ENCODE peak calls at places on chromosomes 4 and X, in eight cellular contexts. One of them, this sample, is unnamed.
A peak's percentile ranks its signal among the peaks of the same experiment; 100 is the strongest.

GRCh38 chr4:99352602-99353580 is at the start of gene ADH1C:
- DNase-seq in heart left ventricle: no peak
- DNase-seq in mesendoderm: no peak
- DNase-seq in kidney: no peak
- DNase-seq in AG09309: no peak
- DNase-seq in fibroblast of mammary gland: peak; percentile 46
- DNase-seq in fibroblast of the aortic adventitia: peak; percentile 47
- DNase-seq in right lobe of liver: no peak
- DNase-seq in this sample: no peak

GRCh38 chr4:67465763-67466052 is 79.6 kb downstream of the CENPC start:
- DNase-seq in heart left ventricle: no peak
- DNase-seq in kidney: no peak
- DNase-seq in AG09309: no peak
- DNase-seq in fibroblast of mammary gland: no peak
- DNase-seq in mesendoderm: no peak
- DNase-seq in right lobe of liver: no peak
- DNase-seq in fibroblast of the aortic adventitia: no peak
- DNase-seq in this sample: no peak

GRCh38 chr4:76704133-76704881 is 193.6 kb downstream of the SOWAHB start:
- DNase-seq in fibroblast of mammary gland: peak; percentile 61
- DNase-seq in AG09309: no peak
- DNase-seq in heart left ventricle: no peak
- DNase-seq in fibroblast of the aortic adventitia: peak; percentile 83
- DNase-seq in mesendoderm: peak; percentile 65
- DNase-seq in right lobe of liver: no peak
- DNase-seq in kidney: no peak
- DNase-seq in this sample: no peak

GRCh38 chr4:6198768-6199343 is 1.5 kb downstream of the JAKMIP1 start:
- DNase-seq in right lobe of liver: no peak
- DNase-seq in kidney: no peak
- DNase-seq in mesendoderm: peak; percentile 96
- DNase-seq in fibroblast of the aortic adventitia: peak; percentile 6
- DNase-seq in fibroblast of mammary gland: no peak
- DNase-seq in heart left ventricle: no peak
- DNase-seq in AG09309: no peak
- DNase-seq in this sample: no peak

GRCh38 chr4:55947912-55948725 is 626 bp upstream of the CEP135 start:
- DNase-seq in AG09309: peak; percentile 60
- DNase-seq in fibroblast of mammary gland: peak; percentile 93
- DNase-seq in fibroblast of the aortic adventitia: peak; percentile 97
- DNase-seq in heart left ventricle: no peak
- DNase-seq in kidney: no peak
- DNase-seq in mesendoderm: peak; percentile 32
- DNase-seq in right lobe of liver: no peak
- DNase-seq in this sample: peak; percentile 80

GRCh38 chr4:155592568-155593343 is 73.9 kb upstream of the GUCY1A1 start:
- DNase-seq in heart left ventricle: no peak
- DNase-seq in fibroblast of the aortic adventitia: peak; percentile 77
- DNase-seq in AG09309: peak; percentile 80
- DNase-seq in kidney: no peak
- DNase-seq in mesendoderm: no peak
- DNase-seq in fibroblast of mammary gland: peak; percentile 82
- DNase-seq in right lobe of liver: no peak
- DNase-seq in this sample: no peak

GRCh38 chr4:84937381-84937977 is 29.0 kb downstream of the WDFY3 start:
- DNase-seq in fibroblast of mammary gland: no peak
- DNase-seq in AG09309: no peak
- DNase-seq in kidney: no peak
- DNase-seq in fibroblast of the aortic adventitia: no peak
- DNase-seq in right lobe of liver: no peak
- DNase-seq in heart left ventricle: no peak
- DNase-seq in mesendoderm: no peak
- DNase-seq in this sample: no peak

GRCh38 chrX:7093305-7093704 is 54.2 kb upstream of the STS start:
- DNase-seq in kidney: no peak
- DNase-seq in fibroblast of mammary gland: no peak
- DNase-seq in right lobe of liver: no peak
- DNase-seq in mesendoderm: no peak
- DNase-seq in fibroblast of the aortic adventitia: no peak
- DNase-seq in AG09309: no peak
- DNase-seq in heart left ventricle: no peak
- DNase-seq in this sample: no peak

GRCh38 chrX:139875831-139876230 is 57.0 kb downstream of the ATP11C start:
- DNase-seq in AG09309: no peak
- DNase-seq in kidney: no peak
- DNase-seq in fibroblast of mammary gland: no peak
- DNase-seq in mesendoderm: no peak
- DNase-seq in right lobe of liver: no peak
- DNase-seq in heart left ventricle: no peak
- DNase-seq in fibroblast of the aortic adventitia: peak; percentile 32
- DNase-seq in this sample: no peak

GRCh38 chr4:56130609-56131150 is 181.9 kb downstream of the CEP135 start:
- DNase-seq in kidney: no peak
- DNase-seq in heart left ventricle: no peak
- DNase-seq in fibroblast of mammary gland: peak; percentile 6
- DNase-seq in fibroblast of the aortic adventitia: no peak
- DNase-seq in mesendoderm: no peak
- DNase-seq in AG09309: no peak
- DNase-seq in right lobe of liver: no peak
- DNase-seq in this sample: no peak

GRCh38 chrX:115226929-115227328 is 7.0 kb downstream of the LRCH2 start:
- DNase-seq in right lobe of liver: no peak
- DNase-seq in kidney: no peak
- DNase-seq in fibroblast of mammary gland: peak; percentile 27
- DNase-seq in heart left ventricle: no peak
- DNase-seq in mesendoderm: peak; percentile 65
- DNase-seq in fibroblast of the aortic adventitia: peak; percentile 26
- DNase-seq in AG09309: peak; percentile 5
- DNase-seq in this sample: no peak

DNA sequence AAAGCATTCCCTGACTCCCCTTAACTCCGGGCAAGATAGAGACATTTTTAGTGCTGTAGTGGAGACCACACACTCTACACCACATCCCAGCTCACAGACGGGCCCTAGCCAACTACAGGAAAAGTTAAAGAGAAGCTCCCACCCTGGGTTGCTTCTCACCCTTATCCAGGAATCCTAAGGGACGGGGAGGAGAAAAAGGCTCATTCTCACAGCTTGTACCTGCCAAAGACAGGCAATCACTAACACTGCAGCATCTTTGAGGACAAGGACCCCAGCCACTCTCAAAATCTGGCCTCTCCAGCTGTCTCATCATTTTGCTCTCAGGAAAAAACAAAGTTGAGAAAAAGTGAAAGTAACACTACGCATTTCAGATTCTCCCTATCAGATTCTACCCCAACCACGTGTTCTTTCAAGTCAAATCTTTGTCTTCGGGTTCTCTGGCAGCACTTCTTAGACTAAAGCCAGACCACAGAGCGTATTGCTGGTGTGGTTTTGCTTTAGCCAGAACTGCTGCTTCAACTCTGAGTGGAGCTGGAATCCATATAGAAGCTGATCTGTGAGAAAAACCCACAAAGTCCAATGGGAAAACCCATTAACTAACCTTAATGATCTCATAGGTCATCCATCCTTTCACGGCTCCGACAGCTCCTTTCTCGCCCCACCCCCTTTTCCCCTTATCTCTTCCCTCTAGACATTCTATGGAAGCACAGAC is 605.9 kb upstream of the DIPK2B start:
- DNase-seq in fibroblast of the aortic adventitia: peak; percentile 93
- DNase-seq in right lobe of liver: no peak
- DNase-seq in heart left ventricle: no peak
- DNase-seq in AG09309: peak; percentile 78
- DNase-seq in fibroblast of mammary gland: peak; percentile 97
- DNase-seq in mesendoderm: peak; percentile 72
- DNase-seq in kidney: no peak
- DNase-seq in this sample: peak; percentile 83
- H3K4me3 ChIP-seq in fibroblast of the aortic adventitia: peak overlapping the region; percentile 62
- H3K4me3 ChIP-seq in right lobe of liver: no peak overlapping the region
- H3K4me3 ChIP-seq in heart left ventricle: peak overlapping the region; percentile 38
- H3K4me3 ChIP-seq in AG09309: peak overlapping the region; percentile 24
- H3K4me3 ChIP-seq in fibroblast of mammary gland: peak overlapping the region; percentile 21
- H3K4me3 ChIP-seq in mesendoderm: no peak overlapping the region
- H3K4me3 ChIP-seq in kidney: peak overlapping the region; percentile 5
- H3K4me3 ChIP-seq in this sample: peak overlapping the region; percentile 39

DNA sequence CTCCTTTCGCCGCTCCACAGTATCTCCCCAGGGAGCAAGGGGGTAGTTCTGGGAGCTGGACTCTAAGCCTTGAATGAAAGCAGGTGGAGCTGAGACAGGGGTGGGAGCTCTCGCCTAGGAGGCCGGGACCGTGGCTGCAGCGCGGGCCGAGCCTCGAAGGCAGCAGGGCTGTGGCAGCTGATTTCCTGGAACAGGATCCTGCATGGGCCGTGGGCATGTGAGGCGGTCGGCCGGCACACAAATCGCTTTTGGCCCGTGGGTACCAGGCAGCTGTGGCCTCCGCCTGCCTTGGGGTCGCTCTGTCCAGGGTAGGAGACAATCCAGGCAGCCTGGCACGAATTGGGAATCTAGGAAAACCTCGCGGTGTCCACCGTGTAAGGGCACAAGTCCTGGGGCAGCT is 981 bp downstream of the FGF16 start:
- DNase-seq in right lobe of liver: no peak
- DNase-seq in heart left ventricle: no peak
- DNase-seq in kidney: no peak
- DNase-seq in AG09309: no peak
- DNase-seq in fibroblast of the aortic adventitia: no peak
- DNase-seq in mesendoderm: peak; percentile 4
- DNase-seq in fibroblast of mammary gland: no peak
- DNase-seq in this sample: no peak
- H3K4me3 ChIP-seq in right lobe of liver: no peak overlapping the region
- H3K4me3 ChIP-seq in heart left ventricle: peak overlapping the region; percentile 47
- H3K4me3 ChIP-seq in kidney: no peak overlapping the region
- H3K4me3 ChIP-seq in AG09309: no peak overlapping the region
- H3K4me3 ChIP-seq in fibroblast of the aortic adventitia: peak overlapping the region; percentile 60
- H3K4me3 ChIP-seq in mesendoderm: no peak overlapping the region
- H3K4me3 ChIP-seq in fibroblast of mammary gland: no peak overlapping the region
- H3K4me3 ChIP-seq in this sample: no peak overlapping the region

GRCh38 chr4:181536753-181537434 is 706.3 kb upstream of the TENM3 start:
- DNase-seq in mesendoderm: no peak
- DNase-seq in right lobe of liver: no peak
- DNase-seq in fibroblast of mammary gland: no peak
- DNase-seq in fibroblast of the aortic adventitia: no peak
- DNase-seq in heart left ventricle: no peak
- DNase-seq in AG09309: no peak
- DNase-seq in kidney: no peak
- DNase-seq in this sample: no peak
- H3K4me3 ChIP-seq in mesendoderm: no peak overlapping the region
- H3K4me3 ChIP-seq in right lobe of liver: no peak overlapping the region
- H3K4me3 ChIP-seq in fibroblast of mammary gland: no peak overlapping the region
- H3K4me3 ChIP-seq in fibroblast of the aortic adventitia: no peak overlapping the region
- H3K4me3 ChIP-seq in heart left ventricle: no peak overlapping the region
- H3K4me3 ChIP-seq in AG09309: no peak overlapping the region
- H3K4me3 ChIP-seq in kidney: no peak overlapping the region
- H3K4me3 ChIP-seq in this sample: no peak overlapping the region

GRCh38 chr4:185425600-185426352 is at the start of gene UFSP2:
- DNase-seq in AG09309: peak; percentile 59
- DNase-seq in right lobe of liver: peak; percentile 93
- DNase-seq in kidney: peak; percentile 96
- DNase-seq in fibroblast of mammary gland: peak; percentile 87
- DNase-seq in heart left ventricle: peak; percentile 90
- DNase-seq in mesendoderm: peak; percentile 93
- DNase-seq in fibroblast of the aortic adventitia: peak; percentile 93
- DNase-seq in this sample: peak; percentile 59
- H3K4me3 ChIP-seq in AG09309: peak within 1 kb of the TSS; percentile 63
- H3K4me3 ChIP-seq in right lobe of liver: peak within 1 kb of the TSS; percentile 71
- H3K4me3 ChIP-seq in kidney: peak within 1 kb of the TSS; percentile 74
- H3K4me3 ChIP-seq in fibroblast of mammary gland: peak within 1 kb of the TSS; percentile 95
- H3K4me3 ChIP-seq in heart left ventricle: peak within 1 kb of the TSS; percentile 86
- H3K4me3 ChIP-seq in mesendoderm: peak within 1 kb of the TSS; percentile 83
- H3K4me3 ChIP-seq in fibroblast of the aortic adventitia: peak within 1 kb of the TSS; percentile 92
- H3K4me3 ChIP-seq in this sample: peak within 1 kb of the TSS; percentile 83

DNA sequence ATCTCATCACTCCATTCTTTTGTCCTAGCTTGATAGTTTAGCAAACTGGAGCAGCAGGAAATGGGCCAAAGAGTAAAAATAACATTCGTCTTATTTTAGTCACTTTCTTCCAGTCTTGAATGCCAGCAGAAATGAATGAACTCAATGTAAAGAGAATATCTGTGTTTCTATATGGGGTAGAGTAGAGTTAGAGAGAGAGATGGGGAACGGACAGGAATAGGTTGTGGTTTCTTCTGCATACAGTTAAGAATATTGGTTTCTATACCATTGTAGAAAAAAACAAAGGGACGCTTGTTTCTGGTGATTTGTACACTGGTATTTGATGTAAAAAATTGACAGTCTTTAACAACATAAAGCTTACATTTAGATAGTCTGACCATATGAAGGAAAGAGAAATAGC is 8.9 kb downstream of the GPR174 start:
- DNase-seq in fibroblast of mammary gland: no peak
- DNase-seq in mesendoderm: no peak
- DNase-seq in fibroblast of the aortic adventitia: no peak
- DNase-seq in heart left ventricle: no peak
- DNase-seq in kidney: no peak
- DNase-seq in AG09309: no peak
- DNase-seq in right lobe of liver: no peak
- DNase-seq in this sample: no peak
- H3K4me3 ChIP-seq in fibroblast of mammary gland: no peak overlapping the region
- H3K4me3 ChIP-seq in mesendoderm: no peak overlapping the region
- H3K4me3 ChIP-seq in fibroblast of the aortic adventitia: no peak overlapping the region
- H3K4me3 ChIP-seq in heart left ventricle: no peak overlapping the region
- H3K4me3 ChIP-seq in kidney: no peak overlapping the region
- H3K4me3 ChIP-seq in AG09309: no peak overlapping the region
- H3K4me3 ChIP-seq in right lobe of liver: no peak overlapping the region
- H3K4me3 ChIP-seq in this sample: no peak overlapping the region

DNA sequence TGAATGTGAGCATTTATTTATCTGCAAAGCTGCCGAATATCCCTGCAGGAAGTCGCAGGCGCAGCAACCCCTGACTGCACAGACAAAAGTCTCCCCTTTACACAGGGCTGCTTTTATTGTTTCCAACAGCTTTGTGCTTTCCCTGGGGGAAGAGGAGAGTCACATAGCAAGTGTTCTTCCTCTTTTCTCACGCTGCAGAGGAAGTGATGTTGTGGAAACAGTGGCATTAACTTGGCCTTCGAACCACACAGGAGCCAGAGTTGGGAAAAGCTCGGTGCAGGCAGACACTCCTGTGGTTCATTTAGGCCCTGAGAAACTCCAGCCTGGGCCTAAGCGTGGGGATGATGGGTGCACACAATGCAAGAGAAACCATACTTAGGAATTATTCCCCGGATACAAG is 81.6 kb upstream of the BCOR start:
- DNase-seq in mesendoderm: no peak
- DNase-seq in kidney: no peak
- DNase-seq in fibroblast of the aortic adventitia: no peak
- DNase-seq in right lobe of liver: no peak
- DNase-seq in heart left ventricle: no peak
- DNase-seq in fibroblast of mammary gland: no peak
- DNase-seq in AG09309: no peak
- DNase-seq in this sample: no peak
- H3K4me3 ChIP-seq in mesendoderm: no peak overlapping the region
- H3K4me3 ChIP-seq in kidney: no peak overlapping the region
- H3K4me3 ChIP-seq in fibroblast of the aortic adventitia: no peak overlapping the region
- H3K4me3 ChIP-seq in right lobe of liver: no peak overlapping the region
- H3K4me3 ChIP-seq in heart left ventricle: no peak overlapping the region
- H3K4me3 ChIP-seq in fibroblast of mammary gland: no peak overlapping the region
- H3K4me3 ChIP-seq in AG09309: no peak overlapping the region
- H3K4me3 ChIP-seq in this sample: no peak overlapping the region

GRCh38 chr4:134948110-134948642 is 746.6 kb upstream of the PABPC4L start:
- DNase-seq in fibroblast of the aortic adventitia: no peak
- DNase-seq in kidney: no peak
- DNase-seq in mesendoderm: no peak
- DNase-seq in AG09309: no peak
- DNase-seq in heart left ventricle: no peak
- DNase-seq in fibroblast of mammary gland: no peak
- DNase-seq in right lobe of liver: no peak
- DNase-seq in this sample: no peak

GRCh38 chr4:134944115-134944514 is 742.5 kb upstream of the PABPC4L start:
- DNase-seq in right lobe of liver: no peak
- DNase-seq in mesendoderm: no peak
- DNase-seq in AG09309: no peak
- DNase-seq in fibroblast of the aortic adventitia: no peak
- DNase-seq in heart left ventricle: no peak
- DNase-seq in kidney: no peak
- DNase-seq in fibroblast of mammary gland: no peak
- DNase-seq in this sample: no peak
- H3K4me3 ChIP-seq in right lobe of liver: no peak overlapping the region
- H3K4me3 ChIP-seq in mesendoderm: no peak overlapping the region
- H3K4me3 ChIP-seq in AG09309: no peak overlapping the region
- H3K4me3 ChIP-seq in fibroblast of the aortic adventitia: no peak overlapping the region
- H3K4me3 ChIP-seq in heart left ventricle: no peak overlapping the region
- H3K4me3 ChIP-seq in kidney: no peak overlapping the region
- H3K4me3 ChIP-seq in fibroblast of mammary gland: no peak overlapping the region
- H3K4me3 ChIP-seq in this sample: no peak overlapping the region

This sample was measured in skeletal muscle cell.